ENCODE peak calls at places on chromosome 12, in five cellular contexts. O, Z, L, G and N are unnamed samples.

GRCh38 chr12:2383276-2384028 is 330.7 kb downstream of the CACNA1C start:
- DNase-seq in G (no peak), L (no peak), O (no peak), Z (no peak), N (no peak)

GRCh38 chr12:95995238-95996031 is 709 bp downstream of the HAL start:
- DNase-seq in O (no peak), L (no peak), G (no peak), Z (no peak), N (no peak)

GRCh38 chr12:15720299-15720698 is 68.9 kb downstream of the EPS8 start:
- DNase-seq in G (no peak), O (no peak), Z (no peak), L (no peak), N (no peak)

GRCh38 chr12:110270125-110270962 is 10.7 kb upstream of the ATP2A2 start:
- DNase-seq in L (no peak), O (no peak), G (no peak), Z (no peak), N (no peak)

GRCh38 chr12:10967409-10967808 is 19.3 kb downstream of the TAS2R50 start:
- DNase-seq in L (no peak), Z (no peak), G (no peak), O (no peak), N (no peak)

GRCh38 chr12:60752589-60752988 is 1156.8 kb downstream of the SLC16A7 start:
- DNase-seq in L (no peak), O (no peak), Z (no peak), G (no peak), N (no peak)

GRCh38 chr12:124512667-124513296 is 54.6 kb downstream of the NCOR2 start:
- DNase-seq in O (no peak), G (no peak), L (peak), Z (peak), N (peak)

GRCh38 chr12:68612245-68612644 is 1.5 kb downstream of the RAP1B start:
- DNase-seq in G (no peak), L (no peak), O (no peak), Z (no peak), N (no peak)

GRCh38 chr12:124217508-124217981 is 77.3 kb upstream of the RFLNA start:
- DNase-seq in L (no peak), Z (no peak), O (no peak), G (no peak), N (no peak)

GRCh38 chr12:15842106-15842505 is 40.1 kb upstream of the STRAP start:
- DNase-seq in Z (no peak), L (no peak), G (no peak), O (no peak), N (no peak)

GRCh38 chr12:38124247-38125012 is 192.1 kb upstream of the ALG10B start:
- DNase-seq in L (no peak), Z (no peak), O (no peak), G (no peak), N (no peak)

GRCh38 chr12:27623645-27624044 is 72.6 kb upstream of the REP15 start:
- DNase-seq in O (no peak), Z (no peak), L (no peak), G (no peak), N (no peak)

GRCh38 chr12:51082561-51083139 is 746 bp downstream of the CSRNP2 start:
- DNase-seq in Z (peak), O (no peak), L (no peak), G (no peak), N (no peak)

GRCh38 chr12:78568326-78569020 is 296.1 kb upstream of the SYT1 start:
- DNase-seq in G (no peak), O (no peak), Z (no peak), L (no peak), N (no peak)

GRCh38 chr12:50589650-50590435 is 85.1 kb downstream of the DIP2B start:
- DNase-seq in Z (no peak), G (no peak), O (no peak), L (no peak), N (no peak)

GRCh38 chr12:53575502-53576264 is 50.5 kb downstream of the ATF7 start:
- DNase-seq in O (no peak), Z (no peak), G (no peak), L (no peak), N (no peak)

GRCh38 chr12:93128332-93128707 is 199.2 kb upstream of the EEA1 start:
- DNase-seq in Z (no peak), G (no peak), O (no peak), L (no peak), N (no peak)

GRCh38 chr12:109760930-109761630 is 47.5 kb downstream of the FAM222A start:
- DNase-seq in Z (peak), G (no peak), O (no peak), L (no peak), N (no peak)

GRCh38 chr12:32198555-32198954 is 91.9 kb downstream of the BICD1 start:
- DNase-seq in Z (no peak), O (no peak), L (no peak), G (no peak), N (no peak)

GRCh38 chr12:46160081-46160980 is 108.5 kb downstream of the SLC38A1 start:
- DNase-seq in L (no peak), O (no peak), G (no peak), Z (peak), N (no peak)

GRCh38 chr12:2891240-2892053 is 756 bp downstream of the TULP3 start:
- DNase-seq in O (peak), Z (peak), G (no peak), L (no peak), N (peak)

GRCh38 chr12:21220266-21220665 is 89.3 kb downstream of the SLCO1B1 start:
- DNase-seq in L (no peak), Z (no peak), O (no peak), G (no peak), N (no peak)

GRCh38 chr12:96220902-96221301 is 26.7 kb downstream of the ELK3 start:
- DNase-seq in Z (no peak), O (no peak), G (no peak), L (no peak), N (no peak)

GRCh38 chr12:43113153-43113552 is 438.9 kb downstream of the ADAMTS20 start:
- DNase-seq in O (no peak), Z (no peak), L (no peak), G (no peak), N (no peak)

GRCh38 chr12:65518771-65519170 is 240.3 kb downstream of the MSRB3 start:
- DNase-seq in O (no peak), Z (no peak), G (no peak), L (no peak), N (no peak)

GRCh38 chr12:117486840-117487659 is 125.6 kb upstream of the NOS1 start:
- DNase-seq in O (no peak), Z (peak), G (no peak), L (no peak), N (no peak)
- H3K27ac ChIP-seq in O (no peak), Z (no peak), G (no peak), L (no peak), N (no peak)

GRCh38 chr12:66956300-66956699 is 277.4 kb upstream of the GRIP1 start:
- DNase-seq in Z (no peak), L (no peak), G (no peak), O (no peak), N (no peak)
- H3K27ac ChIP-seq in Z (no peak), L (no peak), G (no peak), O (no peak), N (no peak)

DNA sequence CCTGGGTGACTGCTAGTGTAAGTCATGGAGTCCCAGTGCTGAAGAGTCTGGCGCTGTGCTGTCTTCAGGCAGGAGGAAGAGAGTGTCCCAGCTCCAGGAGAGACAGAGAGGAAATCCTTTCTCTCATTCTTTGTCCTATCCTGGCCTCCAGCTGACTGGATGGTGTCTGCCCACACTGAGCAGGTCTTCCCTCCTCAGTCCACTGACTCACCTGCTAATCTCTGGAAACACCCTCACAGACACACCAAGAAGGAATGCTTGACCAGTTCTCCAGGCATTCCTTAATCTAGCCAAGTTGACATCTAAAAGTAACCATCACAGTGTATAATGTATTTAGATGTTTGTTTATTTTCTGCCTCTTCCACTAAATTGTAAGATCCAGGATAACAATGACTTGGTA is 53.9 kb downstream of the EMP1 start:
- DNase-seq in G (no peak), O (no peak), Z (no peak), L (no peak), N (no peak)
- H3K27ac ChIP-seq in G (no peak), O (no peak), Z (no peak), L (no peak), N (no peak)

GRCh38 chr12:111686574-111687105 is 787 bp downstream of the ACAD10 start:
- DNase-seq in O (no peak), L (no peak), G (no peak), Z (no peak), N (no peak)
- H3K27ac ChIP-seq in O (peak), L (peak), G (peak), Z (peak), N (peak)

GRCh38 chr12:104175726-104176247 is 37.8 kb upstream of the NFYB start:
- DNase-seq in Z (no peak), L (no peak), O (no peak), G (no peak), N (no peak)

GRCh38 chr12:104180389-104180788 is 35.2 kb upstream of the TXNRD1 start:
- DNase-seq in O (no peak), G (no peak), Z (no peak), L (no peak), N (no peak)

GRCh38 chr12:104177336-104177662 is 38.3 kb upstream of the TXNRD1 start:
- DNase-seq in O (no peak), L (no peak), Z (no peak), G (no peak), N (no peak)

GRCh38 chr12:104181313-104181712 is 34.3 kb upstream of the TXNRD1 start:
- DNase-seq in L (no peak), Z (no peak), O (no peak), G (no peak), N (no peak)

DNA sequence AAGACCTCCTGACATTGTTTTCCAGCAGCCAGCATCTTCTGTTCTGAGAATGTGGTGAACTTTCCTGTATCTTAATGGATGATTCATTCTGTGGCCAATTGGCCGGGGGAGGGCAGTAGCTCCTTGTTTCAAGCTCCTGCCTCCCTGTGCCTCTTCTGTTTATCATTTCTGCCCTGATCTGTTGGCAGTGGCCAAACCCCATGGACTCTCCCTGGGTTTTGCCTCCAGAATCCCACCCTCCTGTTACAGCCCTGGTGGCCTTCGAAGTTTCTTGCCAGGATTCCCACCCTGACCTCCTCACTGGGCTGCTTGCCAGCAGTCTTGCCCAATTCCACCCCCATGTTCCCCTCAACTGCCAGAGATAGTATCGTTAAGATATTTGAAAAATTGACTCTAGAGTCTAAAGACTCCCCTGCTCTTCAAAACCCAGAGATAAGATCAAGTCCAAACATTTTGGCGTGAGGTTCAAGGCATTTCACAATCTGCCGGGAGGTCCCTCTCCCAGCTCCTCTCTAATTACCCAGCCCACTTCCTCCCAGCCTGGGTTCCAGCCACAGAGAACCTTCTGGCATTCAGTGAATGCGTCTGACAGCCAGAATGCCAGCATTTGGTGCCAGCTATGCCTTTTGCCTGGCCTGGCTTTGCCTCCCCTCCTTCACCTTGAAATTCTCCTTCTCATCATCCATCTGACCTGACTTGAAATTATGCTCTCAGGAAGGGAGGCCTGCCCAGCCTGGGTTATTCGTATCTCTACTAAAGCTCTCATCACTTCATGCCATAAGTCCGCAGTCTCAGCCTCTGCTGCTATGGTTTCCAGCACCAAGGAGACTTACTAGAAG is 37.7 kb upstream of the TXNRD1 start:
- DNase-seq in L (peak), Z (peak), G (no peak), O (no peak), N (no peak)
- H3K27ac ChIP-seq in L (peak), Z (peak), G (no peak), O (no peak), N (no peak)